ENCODE peak calls at places on chromosomes 7 and 10, in five cellular contexts. F is astrocyte of the spinal cord, K is tibial artery, V is astrocyte of the cerebellum, B is heart left ventricle. G is an unnamed sample.

GRCh38 chr10:74419491-74420466 is 268.8 kb downstream of the ADK start:
- DNase-seq in F (peak), V (no peak), B (no peak), K (no peak), G (no peak)

GRCh38 chr10:96043895-96044580 is 655 bp downstream of the CCNJ start:
- DNase-seq in F (peak), V (no peak), B (peak), K (peak), G (peak)

GRCh38 chr7:55438765-55439525 is 73.8 kb downstream of the LANCL2 start:
- DNase-seq in F (peak), K (no peak), V (no peak), B (peak), G (no peak)

GRCh38 chr10:48542471-48543210 is 62.2 kb downstream of the ARHGAP22 start:
- DNase-seq in K (no peak), V (no peak), B (no peak), F (no peak), G (no peak)

GRCh38 chr7:52107355-52107754 is 790.7 kb upstream of the COBL start:
- DNase-seq in V (no peak), B (no peak), K (no peak), F (no peak), G (no peak)

GRCh38 chr7:64992971-64993370 is 2.1 kb upstream of the ZNF117 start:
- DNase-seq in K (no peak), V (no peak), F (no peak), B (no peak), G (no peak)

GRCh38 chr10:128078136-128078969 is 47.9 kb downstream of the MKI67 start:
- DNase-seq in K (no peak), B (no peak), F (peak), V (peak), G (no peak)

GRCh38 chr10:6039711-6040110 is 22.5 kb downstream of the IL2RA start:
- DNase-seq in B (no peak), K (no peak), V (no peak), F (no peak), G (no peak)

GRCh38 chr7:158804335-158804734 is 25.0 kb downstream of the ESYT2 start:
- DNase-seq in F (no peak), K (no peak), B (no peak), V (no peak), G (no peak)

GRCh38 chr10:8445353-8445752 is 390.9 kb downstream of the GATA3 start:
- DNase-seq in F (no peak), B (no peak), K (no peak), V (no peak), G (no peak)

GRCh38 chr7:65980478-65981250 is 1.3 kb downstream of the GUSB start:
- DNase-seq in K (peak), B (peak), V (no peak), F (no peak), G (no peak)

DNA sequence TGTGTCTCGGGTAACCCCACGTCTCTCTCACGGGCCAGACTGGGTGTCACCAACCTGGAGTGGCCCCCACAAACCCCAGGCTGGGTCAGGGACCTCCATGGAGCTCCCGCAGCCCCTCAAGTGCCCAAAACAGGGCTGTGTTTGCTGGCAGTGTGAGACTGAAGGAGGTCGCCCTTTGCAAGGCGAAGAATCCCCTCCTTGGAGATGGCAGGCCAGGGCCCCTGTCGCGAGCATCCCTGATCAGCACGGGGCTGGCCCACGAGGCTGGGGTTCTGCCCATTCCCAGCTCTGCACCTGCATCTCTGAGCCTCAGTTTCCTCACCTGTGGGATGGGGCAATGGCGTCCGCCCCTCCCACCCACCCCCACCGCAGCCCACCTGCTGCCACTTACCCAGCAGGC is 62.4 kb downstream of the SLC29A4 start:
- DNase-seq in F (no peak), B (no peak), K (no peak), V (no peak), G (no peak)
- H3K4me3 ChIP-seq in F (no peak), B (no peak), K (no peak), V (no peak), G (no peak)

GRCh38 chr10:124632064-124632531 is 112.1 kb downstream of the FAM53B start:
- DNase-seq in K (no peak), F (peak), B (peak), V (peak), G (no peak)
- TF ChIP-seq CTCF in K (no peak), F (peak), B (peak), V (peak), G (peak)

GRCh38 chr10:34739915-34740314 is 75.2 kb downstream of the PARD3 start:
- DNase-seq in V (peak), F (peak), B (peak), K (no peak), G (no peak)
- H3K4me3 ChIP-seq in V (peak), F (peak), B (no peak), K (no peak), G (no peak)

GRCh38 chr10:86711237-86711956 is 43.1 kb downstream of the LDB3 start:
- DNase-seq in F (peak), B (peak), K (peak), V (peak), G (peak)
- TF ChIP-seq CTCF in F (no peak), B (peak), K (peak), V (peak), G (peak)

DNA sequence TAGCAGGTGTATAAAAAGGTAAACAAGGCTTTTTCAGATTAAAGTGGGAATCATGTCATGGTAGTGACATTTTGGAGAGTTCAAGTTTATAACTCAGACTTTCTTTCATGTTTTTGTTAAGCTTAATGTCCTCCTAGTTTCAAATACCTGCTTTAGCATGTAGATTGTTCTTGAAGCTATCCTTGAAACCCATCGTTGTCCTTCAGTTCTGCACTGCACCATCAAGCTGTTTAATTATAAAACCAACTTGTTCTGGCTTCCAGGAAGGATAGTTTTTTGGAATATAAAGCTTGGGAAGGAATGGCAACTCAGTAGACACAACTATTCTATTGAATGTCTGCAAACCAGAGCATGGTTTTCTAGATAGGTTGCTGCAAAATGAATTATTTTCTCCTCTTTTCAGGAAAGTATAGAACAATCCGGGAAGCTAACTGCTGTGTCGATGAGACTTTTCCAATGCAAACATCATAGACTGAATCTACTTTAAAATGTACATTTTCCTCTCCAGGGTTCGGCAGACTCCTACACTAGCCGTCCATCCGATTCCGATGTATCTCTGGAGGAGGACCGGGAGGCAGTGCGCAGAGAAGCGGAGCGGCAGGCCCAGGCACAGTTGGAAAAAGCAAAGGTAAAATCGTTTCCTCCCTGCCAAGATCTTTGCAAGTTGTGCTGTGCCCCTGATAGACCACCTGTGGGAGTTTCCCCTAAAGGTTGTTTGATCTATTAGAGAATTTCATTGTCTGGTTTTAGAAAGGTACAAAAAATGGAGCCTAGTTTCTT is 249.8 kb downstream of the NSUN6 start:
- DNase-seq in F (no peak), V (no peak), B (no peak), K (no peak), G (no peak)
- H3K4me3 ChIP-seq in F (no peak), V (no peak), B (no peak), K (no peak), G (peak)

DNA sequence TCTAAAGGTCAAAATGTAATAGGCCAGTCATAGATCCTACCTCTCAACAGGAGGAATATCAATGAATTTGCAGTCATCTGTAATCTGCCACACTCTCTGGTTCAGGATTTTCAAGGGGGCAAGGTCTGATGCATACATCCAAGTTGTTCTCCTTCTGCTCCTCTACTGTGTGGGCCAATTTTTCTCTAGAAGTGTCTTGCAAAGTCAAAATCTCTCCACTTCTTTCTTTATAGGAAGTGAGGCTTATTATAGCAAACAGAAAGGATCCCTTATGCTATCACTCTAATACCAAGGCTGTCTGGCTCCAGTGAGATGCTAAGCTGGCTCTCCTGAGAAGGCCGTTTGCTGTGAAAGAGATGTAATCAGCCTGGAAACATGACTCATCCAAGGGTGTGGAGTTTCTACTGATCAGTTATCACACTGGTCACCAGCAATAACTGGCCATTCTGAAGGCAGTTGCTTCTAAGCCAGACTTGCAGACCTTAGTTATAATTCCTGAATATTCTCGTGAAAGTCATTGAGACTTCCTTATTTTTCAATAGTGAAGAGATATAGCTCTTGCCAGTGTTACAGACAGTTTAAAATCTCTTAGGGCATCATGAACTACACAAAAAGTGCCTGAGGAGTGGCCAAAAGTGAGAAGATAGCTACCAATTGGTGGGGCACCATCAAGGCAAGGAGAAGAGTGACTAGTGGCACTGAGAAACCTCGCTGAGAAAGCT is 43.2 kb upstream of the LRGUK start:
- DNase-seq in V (no peak), F (no peak), B (no peak), K (no peak), G (no peak)
- TF ChIP-seq CTCF in V (no peak), F (no peak), B (no peak), K (no peak), G (no peak)

DNA sequence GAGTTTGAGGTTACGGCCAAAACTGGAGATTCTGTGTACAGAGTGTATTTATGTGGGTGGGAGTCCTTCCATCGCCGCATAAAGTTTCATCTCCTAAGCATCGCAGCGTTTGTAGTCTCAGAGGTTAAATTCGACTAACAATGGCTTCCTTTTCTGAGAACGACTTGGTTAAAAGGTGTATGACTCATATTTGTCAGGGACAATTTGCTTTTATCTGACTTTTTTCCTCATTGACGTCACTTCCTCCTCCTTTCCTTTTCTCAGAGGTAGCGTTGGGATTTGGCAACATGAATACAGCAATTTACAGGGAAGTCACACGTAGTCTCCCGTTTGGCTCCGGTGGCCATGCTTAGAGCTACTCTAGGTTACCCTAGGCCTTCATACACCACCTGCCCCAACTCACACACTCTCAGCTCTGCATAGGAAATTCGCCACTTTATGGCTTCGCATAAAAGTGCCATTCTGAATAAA is 37.6 kb upstream of the TCF7L2 start:
- DNase-seq in F (no peak), V (no peak), K (peak), B (no peak), G (no peak)
- H3K4me3 ChIP-seq in F (no peak), V (no peak), K (no peak), B (no peak), G (no peak)